ENCODE peak calls at places on chromosomes 16 and 17, in six cellular contexts. D is AG04449, H is AG04450, M is renal cortical epithelial cell, J is amniotic stem cell, C is left ventricle myocardium inferior. Y is an unnamed sample.

GRCh38 chr17:81923302-81924260 is 4.0 kb downstream of the MAFG start:
- DNase-seq in J (peak), D (no peak), M (peak), C (peak), H (peak), Y (peak)

GRCh38 chr17:48522031-48522593 is 8.7 kb downstream of the HOXB1 start:
- DNase-seq in C (no peak), J (no peak), H (no peak), M (peak), D (no peak), Y (no peak)

GRCh38 chr16:19264123-19264673 is 21.3 kb upstream of the CLEC19A start:
- DNase-seq in H (no peak), M (no peak), C (no peak), J (no peak), D (no peak), Y (no peak)

GRCh38 chr17:50845260-50846147 is 10.1 kb downstream of the WFIKKN2 start:
- DNase-seq in M (peak), D (no peak), H (no peak), C (no peak), J (no peak), Y (peak)

GRCh38 chr16:88769617-88770458 is 15.2 kb downstream of the PIEZO1 start:
- DNase-seq in J (no peak), H (no peak), D (no peak), M (peak), C (no peak), Y (peak)

GRCh38 chr16:28098959-28099945 is 35.7 kb upstream of the GSG1L start:
- DNase-seq in H (no peak), M (no peak), J (no peak), D (no peak), C (no peak), Y (no peak)

GRCh38 chr16:16780588-16780987 is 401.6 kb downstream of the NPIPA7 start:
- DNase-seq in H (no peak), C (no peak), J (no peak), D (no peak), M (no peak), Y (no peak)

GRCh38 chr17:64564098-64564497 is 57.3 kb downstream of the CEP95 start:
- DNase-seq in C (no peak), H (no peak), D (no peak), M (no peak), J (no peak), Y (no peak)

GRCh38 chr16:66935319-66936011 is at the start of gene CES2:
- DNase-seq in H (no peak), J (peak), C (peak), D (no peak), M (peak), Y (peak)

GRCh38 chr17:38701504-38702165 is 3.4 kb upstream of the MLLT6 start:
- DNase-seq in D (no peak), J (no peak), C (no peak), M (peak), H (no peak), Y (peak)

Y was measured in bronchial epithelial cell.